ENCODE peak calls at places on chromosomes 3 and 15, in five cellular contexts. One of them, this sample, is unnamed. For H3K4me1, the result is how much of the 10 kb centered on the place peaks cover.

GRCh38 chr3:82506204-82506603 is 744.8 kb upstream of the GBE1 start:
- DNase-seq in astrocyte: no peak
- DNase-seq in IMR-90: no peak
- DNase-seq in SK-N-SH: no peak
- DNase-seq in mesenchymal stem cell: no peak
- DNase-seq in this sample: peak

GRCh38 chr3:32194653-32195052 is 43.8 kb upstream of the CMTM8 start:
- DNase-seq in astrocyte: no peak
- DNase-seq in IMR-90: no peak
- DNase-seq in mesenchymal stem cell: no peak
- DNase-seq in SK-N-SH: no peak
- DNase-seq in this sample: no peak

GRCh38 chr15:33934396-33934795 is 33.9 kb upstream of the CHRM5 start:
- DNase-seq in astrocyte: no peak
- DNase-seq in SK-N-SH: no peak
- DNase-seq in IMR-90: peak
- DNase-seq in mesenchymal stem cell: no peak
- DNase-seq in this sample: no peak

GRCh38 chr15:91214675-91215590 is 114.9 kb downstream of the SV2B start:
- DNase-seq in SK-N-SH: no peak
- DNase-seq in astrocyte: no peak
- DNase-seq in mesenchymal stem cell: no peak
- DNase-seq in IMR-90: no peak
- DNase-seq in this sample: no peak

GRCh38 chr3:9901967-9902366 is 681 bp upstream of the IL17RE start:
- DNase-seq in SK-N-SH: no peak
- DNase-seq in mesenchymal stem cell: no peak
- DNase-seq in IMR-90: no peak
- DNase-seq in astrocyte: no peak
- DNase-seq in this sample: no peak

GRCh38 chr3:43638594-43639447 is 17.0 kb upstream of the ANO10 start:
- DNase-seq in astrocyte: peak
- DNase-seq in IMR-90: peak
- DNase-seq in mesenchymal stem cell: no peak
- DNase-seq in SK-N-SH: no peak
- DNase-seq in this sample: no peak

GRCh38 chr15:86236721-86237121 is 157.1 kb downstream of the AGBL1 start:
- DNase-seq in IMR-90: no peak
- DNase-seq in astrocyte: no peak
- DNase-seq in mesenchymal stem cell: no peak
- DNase-seq in SK-N-SH: no peak
- DNase-seq in this sample: no peak

GRCh38 chr3:84601303-84601702 is 357.5 kb upstream of the CADM2 start:
- DNase-seq in SK-N-SH: no peak
- DNase-seq in mesenchymal stem cell: no peak
- DNase-seq in astrocyte: no peak
- DNase-seq in IMR-90: no peak
- DNase-seq in this sample: no peak

GRCh38 chr3:185764168-185764988 is 60.5 kb downstream of the IGF2BP2 start:
- DNase-seq in SK-N-SH: no peak
- DNase-seq in astrocyte: peak
- DNase-seq in IMR-90: peak
- DNase-seq in mesenchymal stem cell: peak
- DNase-seq in this sample: no peak

GRCh38 chr15:63396546-63396939 is 14.9 kb upstream of the CA12 start:
- DNase-seq in mesenchymal stem cell: peak
- DNase-seq in IMR-90: peak
- DNase-seq in astrocyte: no peak
- DNase-seq in SK-N-SH: no peak
- DNase-seq in this sample: no peak

GRCh38 chr15:58043192-58043903 is 22.2 kb downstream of the ALDH1A2 start:
- DNase-seq in mesenchymal stem cell: peak
- DNase-seq in SK-N-SH: no peak
- DNase-seq in IMR-90: peak
- DNase-seq in astrocyte: no peak
- DNase-seq in this sample: no peak

GRCh38 chr15:89367485-89368451 is 33.1 kb upstream of the POLG start:
- DNase-seq in mesenchymal stem cell: no peak
- DNase-seq in SK-N-SH: peak
- DNase-seq in IMR-90: no peak
- DNase-seq in astrocyte: no peak
- DNase-seq in this sample: no peak

GRCh38 chr3:13564751-13565560 is 16.0 kb downstream of the FBLN2 start:
- DNase-seq in SK-N-SH: no peak
- DNase-seq in mesenchymal stem cell: no peak
- DNase-seq in IMR-90: no peak
- DNase-seq in astrocyte: no peak
- DNase-seq in this sample: no peak

GRCh38 chr3:72265250-72265649 is 480.3 kb upstream of the PROK2 start:
- DNase-seq in SK-N-SH: no peak
- DNase-seq in astrocyte: no peak
- DNase-seq in IMR-90: no peak
- DNase-seq in mesenchymal stem cell: peak
- DNase-seq in this sample: no peak

GRCh38 chr3:4515896-4516295 is 22.7 kb downstream of the ITPR1 start:
- DNase-seq in IMR-90: no peak
- DNase-seq in SK-N-SH: no peak
- DNase-seq in astrocyte: no peak
- DNase-seq in mesenchymal stem cell: no peak
- DNase-seq in this sample: no peak

GRCh38 chr3:65550137-65550536 is 488.6 kb downstream of the MAGI1 start:
- DNase-seq in SK-N-SH: no peak
- DNase-seq in astrocyte: no peak
- DNase-seq in mesenchymal stem cell: no peak
- DNase-seq in IMR-90: no peak
- DNase-seq in this sample: no peak

GRCh38 chr3:65549626-65549959 is 489.1 kb downstream of the MAGI1 start:
- DNase-seq in IMR-90: no peak
- DNase-seq in mesenchymal stem cell: no peak
- DNase-seq in astrocyte: no peak
- DNase-seq in SK-N-SH: no peak
- DNase-seq in this sample: no peak

GRCh38 chr3:65545429-65545828 is 493.3 kb downstream of the MAGI1 start:
- DNase-seq in astrocyte: peak
- DNase-seq in SK-N-SH: no peak
- DNase-seq in IMR-90: peak
- DNase-seq in mesenchymal stem cell: no peak
- DNase-seq in this sample: no peak

GRCh38 chr3:65551945-65552344 is 486.8 kb downstream of the MAGI1 start:
- DNase-seq in IMR-90: no peak
- DNase-seq in mesenchymal stem cell: no peak
- DNase-seq in astrocyte: no peak
- DNase-seq in SK-N-SH: no peak
- DNase-seq in this sample: no peak

GRCh38 chr3:65548848-65549625 is 489.7 kb downstream of the MAGI1 start:
- DNase-seq in SK-N-SH: peak
- DNase-seq in astrocyte: no peak
- DNase-seq in IMR-90: no peak
- DNase-seq in mesenchymal stem cell: peak
- DNase-seq in this sample: peak
- H3K9ac ChIP-seq in SK-N-SH: no peak
- H3K9ac ChIP-seq in astrocyte: peak
- H3K9ac ChIP-seq in IMR-90: peak
- H3K9ac ChIP-seq in mesenchymal stem cell: no peak
- H3K9ac ChIP-seq in this sample: no peak

DNA sequence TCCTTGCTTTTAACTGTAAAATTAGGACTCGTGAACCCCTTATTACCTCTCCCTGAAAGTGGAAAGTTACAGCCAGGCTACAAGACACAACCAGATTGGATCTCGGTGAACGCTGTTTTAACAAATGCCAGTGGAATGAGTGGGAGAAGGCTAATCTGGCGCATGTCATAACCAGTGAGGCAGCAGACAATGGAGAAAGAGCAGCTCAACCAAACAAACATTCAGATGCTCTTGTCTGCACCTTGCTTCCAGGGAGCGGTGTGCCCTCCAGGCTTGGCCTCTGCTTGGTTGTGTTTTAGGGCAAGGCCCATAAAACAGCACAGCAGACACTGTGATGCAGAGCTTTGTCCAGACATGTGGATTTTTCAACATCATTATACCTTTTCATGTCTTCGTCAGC is 45.9 kb upstream of the ATP1B3 start:
- DNase-seq in SK-N-SH: peak
- DNase-seq in mesenchymal stem cell: no peak
- DNase-seq in IMR-90: peak
- DNase-seq in astrocyte: no peak
- DNase-seq in this sample: no peak
- H3K4me3 ChIP-seq in SK-N-SH: no peak
- H3K4me3 ChIP-seq in mesenchymal stem cell: no peak
- H3K4me3 ChIP-seq in IMR-90: no peak
- H3K4me3 ChIP-seq in astrocyte: no peak
- H3K4me3 ChIP-seq in this sample: no peak

GRCh38 chr3:61809879-61810278 is 248.5 kb downstream of the PTPRG start:
- DNase-seq in SK-N-SH: no peak
- DNase-seq in IMR-90: no peak
- DNase-seq in mesenchymal stem cell: no peak
- DNase-seq in astrocyte: no peak
- DNase-seq in this sample: peak
- H3K4me1 ChIP-seq in SK-N-SH: under half
- H3K4me1 ChIP-seq in IMR-90: under half
- H3K4me1 ChIP-seq in mesenchymal stem cell: under half
- H3K4me1 ChIP-seq in astrocyte: under half
- H3K4me1 ChIP-seq in this sample: under half

GRCh38 chr3:158794206-158794605 is 7.6 kb upstream of the MFSD1 start:
- DNase-seq in IMR-90: no peak
- DNase-seq in SK-N-SH: no peak
- DNase-seq in mesenchymal stem cell: no peak
- DNase-seq in astrocyte: no peak
- DNase-seq in this sample: no peak

GRCh38 chr3:158788446-158788845 is 13.4 kb upstream of the MFSD1 start:
- DNase-seq in mesenchymal stem cell: no peak
- DNase-seq in astrocyte: no peak
- DNase-seq in SK-N-SH: no peak
- DNase-seq in IMR-90: peak
- DNase-seq in this sample: no peak

GRCh38 chr3:158792709-158793108 is 9.1 kb upstream of the MFSD1 start:
- DNase-seq in IMR-90: peak
- DNase-seq in astrocyte: peak
- DNase-seq in mesenchymal stem cell: peak
- DNase-seq in SK-N-SH: no peak
- DNase-seq in this sample: no peak

GRCh38 chr3:158789592-158789991 is 12.3 kb upstream of the MFSD1 start:
- DNase-seq in IMR-90: peak
- DNase-seq in mesenchymal stem cell: peak
- DNase-seq in SK-N-SH: peak
- DNase-seq in astrocyte: no peak
- DNase-seq in this sample: no peak

GRCh38 chr3:158791259-158791920 is 10.5 kb upstream of the MFSD1 start:
- DNase-seq in astrocyte: peak
- DNase-seq in SK-N-SH: peak
- DNase-seq in mesenchymal stem cell: peak
- DNase-seq in IMR-90: peak
- DNase-seq in this sample: no peak
- H3K9ac ChIP-seq in astrocyte: peak
- H3K9ac ChIP-seq in SK-N-SH: peak
- H3K9ac ChIP-seq in mesenchymal stem cell: peak
- H3K9ac ChIP-seq in IMR-90: no peak
- H3K9ac ChIP-seq in this sample: no peak

DNA sequence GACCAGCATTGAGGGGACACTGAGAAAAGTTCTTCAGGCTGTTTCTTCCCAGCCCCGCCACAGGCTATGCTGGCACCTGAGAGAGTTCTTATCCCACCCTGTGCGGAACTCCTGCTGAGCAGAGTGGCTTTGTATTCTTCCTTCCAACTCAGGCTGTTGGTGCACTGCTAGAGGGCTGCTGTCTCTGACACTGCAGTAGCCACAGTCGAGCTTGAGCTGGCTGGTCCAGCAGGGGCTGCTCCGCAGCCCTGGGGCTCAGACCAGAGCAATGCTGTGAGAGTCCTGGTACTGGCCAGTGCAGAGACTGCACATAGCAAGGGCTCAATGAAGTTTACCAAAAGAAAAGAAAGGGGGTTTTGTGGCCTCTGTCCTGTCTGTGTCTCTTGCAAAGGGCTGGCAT is 3.6 kb downstream of the GNAI2 start:
- DNase-seq in SK-N-SH: no peak
- DNase-seq in astrocyte: no peak
- DNase-seq in mesenchymal stem cell: no peak
- DNase-seq in IMR-90: no peak
- DNase-seq in this sample: no peak
- H3K4me3 ChIP-seq in SK-N-SH: no peak
- H3K4me3 ChIP-seq in astrocyte: no peak
- H3K4me3 ChIP-seq in mesenchymal stem cell: no peak
- H3K4me3 ChIP-seq in IMR-90: no peak
- H3K4me3 ChIP-seq in this sample: no peak

DNA sequence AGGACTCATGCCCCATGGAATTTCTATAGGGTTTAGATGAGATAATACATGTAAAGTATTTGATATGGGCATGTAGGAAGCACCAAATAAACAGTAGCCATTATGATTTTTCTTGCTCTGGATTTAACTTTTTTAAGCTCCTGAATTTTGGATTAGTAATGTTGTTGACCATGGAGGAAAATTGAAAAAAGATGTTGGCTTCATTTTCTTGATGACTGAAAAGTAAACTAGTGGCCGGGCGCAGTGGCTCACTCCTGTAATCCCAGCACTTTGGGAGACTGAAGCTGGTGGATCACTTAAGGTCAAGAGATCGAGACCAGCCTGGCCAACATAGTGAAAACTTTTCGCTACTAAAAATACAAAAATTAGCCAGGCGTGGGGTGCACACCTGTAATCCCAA is 120.3 kb downstream of the PTPRG start:
- DNase-seq in mesenchymal stem cell: no peak
- DNase-seq in astrocyte: no peak
- DNase-seq in IMR-90: no peak
- DNase-seq in SK-N-SH: no peak
- DNase-seq in this sample: no peak
- H3K4me1 ChIP-seq in mesenchymal stem cell: under half
- H3K4me1 ChIP-seq in astrocyte: under half
- H3K4me1 ChIP-seq in IMR-90: under half
- H3K4me1 ChIP-seq in SK-N-SH: under half
- H3K4me1 ChIP-seq in this sample: under half